ENCODE peak calls at places on chromosomes 12 and 14, in six cellular contexts. K is A549, D is H1, A is K562, V is endothelial cell of umbilical vein, W is HepG2. P is an unnamed sample.

GRCh38 chr12:63826002-63826585 is 18.4 kb upstream of the SRGAP1 start:
- DNase-seq in V (peak), A (peak), W (peak), K (peak), D (no peak), P (no peak)

GRCh38 chr14:35766700-35767082 is 42.4 kb downstream of the RALGAPA1 start:
- DNase-seq in A (no peak), V (no peak), W (no peak), D (no peak), K (no peak), P (no peak)

GRCh38 chr12:112183591-112184021 is 58.2 kb downstream of the TRAFD1 start:
- DNase-seq in K (no peak), W (no peak), D (no peak), V (no peak), A (no peak), P (no peak)

GRCh38 chr14:89332031-89332430 is 85.0 kb downstream of the FOXN3 start:
- DNase-seq in W (no peak), A (no peak), D (no peak), V (no peak), K (no peak), P (no peak)

GRCh38 chr12:101670007-101670671 is 27.3 kb upstream of the CHPT1 start:
- DNase-seq in A (peak), V (peak), D (no peak), W (peak), K (peak), P (peak)

GRCh38 chr14:51074986-51075385 is 19.9 kb downstream of the TRIM9 start:
- DNase-seq in W (no peak), A (no peak), D (no peak), K (no peak), V (no peak), P (no peak)

GRCh38 chr12:6367065-6367968 is 8.0 kb downstream of the SCNN1A start:
- DNase-seq in W (peak), V (peak), A (peak), K (peak), D (no peak), P (no peak)

GRCh38 chr14:67108230-67108629 is 81.0 kb upstream of the GARIN2 start:
- DNase-seq in A (no peak), V (no peak), K (no peak), D (no peak), W (no peak), P (no peak)

GRCh38 chr14:85175556-85175955 is 354.4 kb upstream of the FLRT2 start:
- DNase-seq in D (no peak), W (no peak), V (no peak), K (no peak), A (no peak), P (no peak)

GRCh38 chr12:57126061-57126460 is 2.2 kb upstream of the LRP1 start:
- DNase-seq in W (no peak), D (no peak), K (no peak), V (no peak), A (no peak), P (no peak)

GRCh38 chr12:57123813-57124212 is 4.5 kb upstream of the LRP1 start:
- DNase-seq in A (no peak), W (no peak), D (no peak), V (no peak), K (no peak), P (no peak)

GRCh38 chr12:57126561-57126960 is 1.7 kb upstream of the LRP1 start:
- DNase-seq in W (no peak), K (no peak), A (peak), V (no peak), D (no peak), P (no peak)

GRCh38 chr12:57127101-57127709 is 1.1 kb upstream of the LRP1 start:
- DNase-seq in D (peak), V (no peak), W (peak), A (peak), K (peak), P (peak)

DNA sequence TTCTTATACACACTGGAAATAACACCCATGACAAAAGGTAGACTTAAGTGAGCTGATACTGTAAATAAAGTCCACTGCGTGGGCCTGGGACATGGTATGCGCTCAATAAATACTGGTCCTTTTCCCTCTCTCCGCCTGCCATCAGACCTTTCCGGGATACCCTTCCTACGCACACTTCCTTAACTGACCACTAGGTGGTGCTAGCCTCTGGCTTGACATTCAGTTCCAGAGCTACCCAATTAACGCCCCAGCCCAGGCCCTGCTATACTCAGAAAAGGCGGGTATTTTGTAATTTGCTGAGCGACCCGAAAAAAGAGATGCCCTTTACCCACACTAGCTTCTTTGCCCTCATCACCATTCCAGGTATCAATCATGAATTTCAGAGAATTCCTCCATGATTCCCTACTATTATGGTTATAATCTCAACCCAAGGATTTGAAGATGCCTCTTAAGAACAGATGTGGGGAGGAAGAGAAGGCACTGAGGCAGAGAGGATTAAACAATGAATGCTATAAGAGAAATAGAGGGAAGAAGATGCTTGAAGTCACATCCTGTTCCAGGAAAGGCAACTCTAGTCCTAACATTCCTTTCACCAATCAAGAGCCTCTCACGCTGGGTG is 3.9 kb upstream of the LRP1 start:
- DNase-seq in A (peak), D (peak), K (peak), V (peak), W (peak), P (peak)
- TF ChIP-seq JUN in A (no peak), D (no peak), K (no peak), V (no peak), W (no peak), P (no peak)

DNA sequence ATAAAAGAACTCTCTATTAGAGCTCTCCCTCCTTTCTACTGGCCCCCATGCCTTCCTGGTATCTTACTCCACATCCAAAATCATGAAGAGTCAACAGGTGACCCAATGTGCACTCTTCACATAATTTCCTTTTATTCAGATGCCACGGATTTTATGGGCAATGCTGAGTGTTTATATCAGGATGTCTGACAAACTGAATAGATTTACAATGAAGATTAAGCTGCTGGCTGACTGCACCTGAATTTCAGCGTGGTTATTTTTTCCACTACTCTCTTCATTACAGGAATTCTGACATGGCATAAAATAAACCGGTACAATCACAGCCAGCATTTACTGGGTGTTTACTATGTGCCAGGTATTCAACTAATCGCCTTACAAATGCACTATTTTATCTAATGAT is 29.4 kb upstream of the CERS5 start:
- DNase-seq in W (no peak), A (no peak), K (no peak), V (peak), D (no peak), P (no peak)
- TF ChIP-seq JUN in W (no peak), A (no peak), K (no peak), V (no peak), D (no peak), P (no peak)

GRCh38 chr14:70684030-70684429 is 42.3 kb downstream of the TTC9 start:
- DNase-seq in W (no peak), V (no peak), D (no peak), K (no peak), A (no peak), P (no peak)

GRCh38 chr14:70680748-70681147 is 39.0 kb downstream of the TTC9 start:
- DNase-seq in A (no peak), K (no peak), V (no peak), W (no peak), D (no peak), P (no peak)

DNA sequence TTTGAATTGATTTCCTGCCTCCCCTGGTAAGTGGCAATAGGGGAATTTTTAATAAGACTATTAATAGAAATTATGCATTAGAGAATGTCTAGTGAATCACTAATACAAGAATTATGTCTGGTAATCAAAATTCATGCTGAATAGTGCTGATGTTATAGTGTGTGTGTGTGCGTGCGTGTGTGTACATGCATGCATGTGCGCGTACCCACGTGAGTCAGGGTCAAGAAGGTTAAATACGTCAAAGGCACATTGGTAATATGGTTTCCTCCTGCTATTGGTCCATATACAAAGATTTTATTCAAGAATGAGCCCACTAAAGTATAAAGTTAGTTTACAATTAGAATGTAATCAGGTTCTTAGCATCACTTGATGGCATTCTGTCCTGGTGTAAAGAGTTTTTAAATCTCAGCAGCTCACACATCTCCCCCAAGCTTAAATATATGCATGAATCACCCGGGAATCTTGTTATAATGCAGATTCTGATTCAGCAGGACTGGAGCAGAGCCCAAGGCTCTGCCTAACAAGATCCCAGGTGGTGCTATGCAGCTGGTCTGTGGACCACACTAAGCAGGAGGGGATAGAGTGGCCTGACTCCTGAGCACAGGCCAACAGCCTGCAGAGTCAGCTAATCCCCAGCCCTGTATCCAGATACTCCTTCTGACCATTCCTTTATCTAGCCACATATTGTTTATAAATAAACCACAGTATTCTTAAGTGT is 43.9 kb downstream of the TTC9 start:
- DNase-seq in A (no peak), D (no peak), K (no peak), V (no peak), W (no peak), P (peak)
- TF ChIP-seq JUN in A (no peak), D (no peak), K (no peak), V (no peak), W (no peak), P (no peak)

GRCh38 chr14:74618078-74618952 is 6.3 kb upstream of the LTBP2 start:
- DNase-seq in K (peak), A (no peak), W (peak), D (no peak), V (peak), P (no peak)

GRCh38 chr14:74620497-74620921 is 8.5 kb upstream of the LTBP2 start:
- DNase-seq in D (no peak), K (peak), A (peak), W (peak), V (peak), P (no peak)

GRCh38 chr14:74620923-74621322 is 8.9 kb upstream of the LTBP2 start:
- DNase-seq in V (no peak), D (no peak), W (no peak), K (no peak), A (no peak), P (no peak)

GRCh38 chr14:74621556-74621955 is 9.5 kb upstream of the LTBP2 start:
- DNase-seq in V (no peak), K (no peak), W (no peak), A (no peak), D (no peak), P (no peak)

GRCh38 chr14:74619672-74620131 is 7.7 kb upstream of the LTBP2 start:
- DNase-seq in A (peak), D (no peak), K (peak), V (peak), W (peak), P (no peak)
- TF ChIP-seq JUN in A (peak), D (no peak), K (peak), V (peak), W (no peak), P (no peak)